ENCODE peak calls at places on chromosome 17, in seven cellular contexts. W is AG04449, V is colonic mucosa, Z is uterus, X is heart left ventricle, U is heart right ventricle, S is A549. P is an unnamed sample.

GRCh38 chr17:78798695-78799559 is 16.9 kb upstream of the CYTH1 start:
- DNase-seq in W (no peak), V (no peak), Z (no peak), X (no peak), U (no peak), S (no peak), P (peak; percentile 33)

GRCh38 chr17:81270279-81270678 is 24.8 kb downstream of the SLC38A10 start:
- DNase-seq in W (no peak), V (no peak), Z (no peak), X (peak; percentile 7), U (no peak), S (no peak), P (no peak)

GRCh38 chr17:79965806-79966205 is 69.9 kb downstream of the TBC1D16 start:
- DNase-seq in W (no peak), V (no peak), Z (peak; percentile 8), X (no peak), U (no peak), S (no peak), P (no peak)

GRCh38 chr17:50064253-50064991 is 8.5 kb downstream of the ITGA3 start:
- DNase-seq in W (peak; percentile 94), V (no peak), Z (peak; percentile 75), X (peak; percentile 54), U (no peak), S (peak; percentile 94), P (no peak)

GRCh38 chr17:27153005-27153404 is 140.9 kb upstream of the WSB1 start:
- DNase-seq in W (no peak), V (no peak), Z (no peak), X (no peak), U (no peak), S (no peak), P (no peak)

GRCh38 chr17:77076046-77076882 is 64.5 kb upstream of the SEC14L1 start:
- DNase-seq in W (no peak), V (no peak), Z (no peak), X (no peak), U (no peak), S (no peak), P (no peak)

GRCh38 chr17:37719866-37720265 is 25.0 kb downstream of the HNF1B start:
- DNase-seq in W (no peak), V (no peak), Z (no peak), X (no peak), U (no peak), S (no peak), P (no peak)

GRCh38 chr17:63960006-63960405 is 12.7 kb downstream of the SCN4A start:
- DNase-seq in W (no peak), V (no peak), Z (no peak), X (no peak), U (no peak), S (no peak), P (no peak)

GRCh38 chr17:41475421-41475820 is 5.5 kb downstream of the KRT35 start:
- DNase-seq in W (no peak), V (no peak), Z (no peak), X (no peak), U (no peak), S (no peak), P (no peak)

GRCh38 chr17:3766783-3767182 is 34.2 kb downstream of the ITGAE start:
- DNase-seq in W (no peak), V (no peak), Z (no peak), X (no peak), U (no peak), S (no peak), P (peak; percentile 58)

GRCh38 chr17:67260051-67260987 is 15.3 kb upstream of the HELZ start:
- DNase-seq in W (peak; percentile 19), V (peak; percentile 52), Z (peak; percentile 41), X (peak; percentile 31), U (peak; percentile 32), S (no peak), P (no peak)

GRCh38 chr17:45743626-45744326 is 40.3 kb upstream of the CRHR1 start:
- DNase-seq in W (no peak), V (no peak), Z (no peak), X (peak; percentile 56), U (peak; percentile 14), S (no peak), P (no peak)

GRCh38 chr17:78299052-78299451 is 60.8 kb downstream of the SOCS3 start:
- DNase-seq in W (no peak), V (no peak), Z (no peak), X (no peak), U (no peak), S (no peak), P (no peak)

DNA sequence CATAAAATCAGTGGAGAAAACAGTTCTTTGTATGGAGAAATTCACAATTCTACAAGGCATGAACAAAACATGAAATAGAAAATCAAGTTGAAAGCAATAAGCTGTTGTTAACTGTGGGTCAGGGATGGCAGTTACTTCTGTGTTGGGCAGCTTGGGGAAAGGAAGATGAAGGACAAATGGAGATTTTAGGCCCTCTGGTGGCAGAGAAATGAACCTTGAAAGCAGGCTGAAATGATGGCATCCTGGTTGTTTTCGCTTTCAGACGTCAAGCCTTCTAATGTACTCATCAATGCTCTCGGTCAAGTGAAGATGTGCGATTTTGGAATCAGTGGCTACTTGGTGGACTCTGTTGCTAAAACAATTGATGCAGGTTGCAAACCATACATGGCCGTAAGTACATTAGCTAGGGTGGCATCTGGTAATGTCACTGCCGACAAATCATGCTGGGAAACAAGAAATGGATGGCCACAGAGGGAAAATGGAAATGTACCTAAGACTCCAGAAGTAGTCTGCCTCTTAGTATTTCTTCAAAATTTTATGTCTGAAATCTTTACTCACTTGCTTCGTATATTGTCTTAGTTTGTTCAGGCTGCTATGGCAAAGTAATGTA is 108.9 kb downstream of the MAP2K6 start:
- DNase-seq in W (no peak), V (peak; percentile 54), Z (no peak), X (no peak), U (peak; percentile 21), S (peak; percentile 28), P (peak; percentile 28)
- TF ChIP-seq CTCF in W (peak; percentile 66), V (peak; percentile 66), Z (peak; percentile 59), X (peak; percentile 55), U (peak; percentile 48), S (peak; percentile 82), P (peak; percentile 63)

GRCh38 chr17:8951210-8951609 is 14.3 kb downstream of the PIK3R5 start:
- DNase-seq in W (no peak), V (no peak), Z (no peak), X (no peak), U (no peak), S (no peak), P (peak; percentile 39)
- TF ChIP-seq CTCF in W (no peak), V (no peak), Z (no peak), X (no peak), U (no peak), S (no peak), P (no peak)

DNA sequence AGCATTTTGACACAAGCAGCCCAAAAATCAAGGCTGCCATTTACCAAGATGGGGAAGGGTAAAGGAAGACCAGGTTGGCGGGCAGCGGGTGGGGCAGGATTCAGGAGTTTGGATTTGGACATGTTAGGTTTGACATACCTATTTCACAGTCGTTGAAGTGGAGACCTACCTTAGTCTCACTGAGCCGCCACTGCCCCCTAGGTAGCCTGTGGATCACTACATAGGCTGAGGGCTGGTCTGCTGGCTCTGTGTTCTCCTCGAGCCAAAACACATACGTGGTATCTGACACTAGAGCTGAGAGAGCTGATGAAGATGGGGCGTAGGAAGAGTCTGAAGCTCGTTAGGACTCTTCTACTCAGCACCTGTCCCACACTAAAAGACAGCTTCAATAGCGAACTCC is 115.1 kb downstream of the HIC1 start:
- DNase-seq in W (no peak), V (no peak), Z (no peak), X (no peak), U (no peak), S (no peak), P (peak; percentile 56)
- TF ChIP-seq CTCF in W (no peak), V (peak; percentile 27), Z (no peak), X (no peak), U (no peak), S (peak; percentile 25), P (no peak)

DNA sequence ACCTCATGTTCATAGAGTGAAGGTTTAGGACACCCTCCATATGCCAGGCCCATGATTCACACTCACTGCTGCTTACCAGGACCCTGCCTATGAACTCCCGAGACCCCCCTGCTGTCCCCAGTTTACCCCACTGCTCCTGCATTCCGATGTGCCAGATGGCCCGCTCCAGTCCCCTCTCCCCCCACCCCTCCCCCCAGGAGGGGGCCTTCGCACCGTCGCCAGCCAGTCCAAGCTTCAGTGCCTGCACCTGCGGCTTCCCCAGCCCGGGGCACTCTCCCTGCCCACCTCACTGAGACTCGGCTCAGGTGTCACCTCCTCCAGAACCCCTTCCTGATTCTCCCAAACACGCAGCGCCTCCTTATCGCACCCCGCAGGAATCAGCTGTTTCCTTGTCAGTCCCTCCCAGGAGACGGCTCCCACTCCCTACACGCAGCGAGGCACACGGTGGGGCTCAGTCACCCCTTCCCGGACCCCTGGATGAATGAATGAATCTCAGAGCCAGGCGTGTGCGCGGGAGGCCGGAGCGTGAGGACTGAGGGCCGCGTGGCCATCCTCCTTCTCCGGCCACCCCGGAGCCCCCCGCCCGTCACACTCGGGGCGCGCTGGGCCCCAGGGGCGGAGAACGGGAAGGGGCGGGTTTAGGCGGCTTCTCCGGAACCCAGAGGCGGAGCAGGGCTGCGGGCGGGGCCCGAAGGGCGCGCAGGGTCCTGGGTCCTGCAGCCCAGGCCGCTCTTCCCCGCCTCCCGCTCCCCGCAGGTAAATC is 1.7 kb downstream of the MYO1C start:
- DNase-seq in W (no peak), V (peak; percentile 83), Z (peak; percentile 71), X (peak; percentile 85), U (peak; percentile 79), S (peak; percentile 80), P (peak; percentile 76)
- TF ChIP-seq CTCF in W (no peak), V (no peak), Z (no peak), X (no peak), U (no peak), S (no peak), P (no peak)

P was measured in activated CD8-positive, alpha-beta T cell treated with anti-CD3 and anti-CD28 coated beads for 36 hours.